ENCODE peak calls at places on chromosomes 2 and 18, in five cellular contexts. R is HFFc6; Q is Kasumi-1; X is LNCaP clone FGC; M is activated T-cell treated with anti-CD3 and anti-CD28 coated beads, Interleukin-2, amount 50 U/mL, for 48 hours. Y is an unnamed sample.

GRCh38 chr2:117257369-117257768 is 557.1 kb upstream of the DDX18 start:
- DNase-seq in X (no peak), M (no peak), R (no peak), Q (no peak), Y (no peak)

GRCh38 chr2:12921321-12921720 is 204.6 kb downstream of the TRIB2 start:
- DNase-seq in M (no peak), X (no peak), R (no peak), Q (no peak), Y (no peak)

GRCh38 chr2:15638720-15639119 is 47.1 kb downstream of the DDX1 start:
- DNase-seq in X (no peak), R (peak), M (no peak), Q (no peak), Y (peak)

GRCh38 chr18:24982831-24983230 is 369.1 kb downstream of the ZNF521 start:
- DNase-seq in R (peak), Q (no peak), X (no peak), M (no peak), Y (peak)

GRCh38 chr2:148874868-148875341 is at the start of gene KIF5C:
- DNase-seq in R (peak), M (peak), Q (no peak), X (peak), Y (peak)

GRCh38 chr18:22515250-22515649 is 97.5 kb upstream of the CTAGE1 start:
- DNase-seq in R (no peak), Q (no peak), M (no peak), X (no peak), Y (no peak)

GRCh38 chr18:40168026-40168425 is 1787.0 kb upstream of the PIK3C3 start:
- DNase-seq in M (no peak), R (no peak), X (no peak), Q (no peak), Y (no peak)

GRCh38 chr2:200039847-200040246 is 84.5 kb downstream of the MAIP1 start:
- DNase-seq in X (no peak), M (no peak), R (peak), Q (no peak), Y (peak)

GRCh38 chr2:134401789-134402188 is 147.9 kb downstream of the MGAT5 start:
- DNase-seq in R (peak), M (no peak), Q (peak), X (no peak), Y (no peak)

GRCh38 chr2:157055660-157056199 is 201.8 kb upstream of the GALNT5 start:
- DNase-seq in M (no peak), Q (peak), R (peak), X (no peak), Y (no peak)

GRCh38 chr18:71249791-71250190 is 960.9 kb downstream of the SOCS6 start:
- DNase-seq in Q (no peak), M (no peak), R (no peak), X (no peak), Y (no peak)

GRCh38 chr2:149994057-149994728 is 406.6 kb upstream of the MMADHC start:
- DNase-seq in M (no peak), Q (no peak), X (no peak), R (peak), Y (peak)

GRCh38 chr2:147844691-147845607 is at the start of gene ACVR2A:
- DNase-seq in R (peak), X (no peak), Q (peak), M (peak), Y (peak)

GRCh38 chr18:48371854-48372598 is 37.2 kb downstream of the ZBTB7C start:
- DNase-seq in Q (no peak), X (no peak), R (no peak), M (no peak), Y (no peak)

GRCh38 chr2:128638311-128638710 is 319.6 kb upstream of the HS6ST1 start:
- DNase-seq in M (no peak), R (no peak), Q (peak), X (no peak), Y (no peak)

GRCh38 chr2:71250945-71251344 is 24.0 kb upstream of the PAIP2B start:
- DNase-seq in M (no peak), Q (no peak), R (no peak), X (no peak), Y (no peak)

GRCh38 chr2:37779123-37779522 is 107.7 kb upstream of the CDC42EP3 start:
- DNase-seq in X (no peak), R (no peak), Q (no peak), M (no peak), Y (no peak)

GRCh38 chr2:214192711-214193110 is 218.1 kb upstream of the VWC2L start:
- DNase-seq in X (no peak), R (no peak), Q (no peak), M (no peak), Y (no peak)

GRCh38 chr18:77124452-77124922 is 8.1 kb downstream of the MBP start:
- DNase-seq in Q (peak), M (peak), X (no peak), R (no peak), Y (no peak)

GRCh38 chr2:42127425-42128424 is 41.4 kb upstream of the EML4 start:
- DNase-seq in R (no peak), Q (no peak), X (no peak), M (no peak), Y (no peak)

GRCh38 chr18:58354051-58354450 is 274.8 kb downstream of the ALPK2 start:
- DNase-seq in R (no peak), M (no peak), Q (no peak), X (no peak), Y (no peak)

GRCh38 chr2:168024459-168024858 is 222.9 kb downstream of the STK39 start:
- DNase-seq in M (no peak), R (no peak), X (no peak), Q (no peak), Y (no peak)

GRCh38 chr2:240023792-240024191 is 1.4 kb downstream of the NDUFA10 start:
- DNase-seq in X (no peak), M (no peak), Q (no peak), R (no peak), Y (no peak)

GRCh38 chr2:51722311-51722710 is 690.4 kb upstream of the NRXN1 start:
- DNase-seq in X (no peak), Q (no peak), R (peak), M (no peak), Y (no peak)

GRCh38 chr18:47997338-47997780 is 66.9 kb upstream of the SMAD2 start:
- DNase-seq in Q (no peak), X (no peak), M (peak), R (no peak), Y (no peak)

GRCh38 chr18:26821181-26821580 is 44.3 kb downstream of the AQP4 start:
- DNase-seq in M (no peak), R (no peak), Q (no peak), X (no peak), Y (no peak)